ENCODE peak calls at places on chromosomes 1 and 21, in eight cellular contexts. A, Q, C, J, U, D, W and S are unnamed samples.

GRCh38 chr1:228075801-228076271 is 6.7 kb upstream of the ARF1 start:
- DNase-seq in A (no peak), Q (no peak), C (no peak), J (no peak), U (no peak), D (no peak), W (no peak), S (no peak)

GRCh38 chr1:25094229-25094628 is 138.1 kb downstream of the SYF2 start:
- DNase-seq in A (no peak), Q (no peak), C (no peak), J (no peak), U (no peak), D (no peak), W (no peak), S (no peak)

GRCh38 chr1:172108494-172108893 is 267.2 kb downstream of the DNM3 start:
- DNase-seq in A (peak), Q (no peak), C (no peak), J (no peak), U (no peak), D (no peak), W (peak), S (peak)

GRCh38 chr1:20485527-20486456 is at the start of gene CAMK2N1:
- DNase-seq in A (peak), Q (peak), C (peak), J (peak), U (no peak), D (peak), W (peak), S (peak)

GRCh38 chr1:15459771-15460719 is 3.5 kb downstream of the CELA2A start:
- DNase-seq in A (peak), Q (no peak), C (no peak), J (no peak), U (peak), D (peak), W (no peak), S (peak)

GRCh38 chr1:119794230-119794629 is 17.0 kb downstream of the REG4 start:
- DNase-seq in A (no peak), Q (no peak), C (no peak), J (no peak), U (no peak), D (no peak), W (no peak), S (no peak)

GRCh38 chr21:42176864-42177263 is 42.1 kb upstream of the ABCG1 start:
- DNase-seq in A (peak), Q (no peak), C (no peak), J (no peak), U (no peak), D (no peak), W (no peak), S (no peak)

GRCh38 chr1:8317647-8318360 is at the start of gene SLC45A1:
- DNase-seq in A (peak), Q (peak), C (peak), J (peak), U (peak), D (peak), W (peak), S (peak)

GRCh38 chr1:32390904-32391480 is 3.2 kb downstream of the BSDC1 start:
- DNase-seq in A (no peak), Q (no peak), C (no peak), J (no peak), U (no peak), D (no peak), W (no peak), S (no peak)

GRCh38 chr1:217661407-217661806 is 30.3 kb downstream of the SPATA17 start:
- DNase-seq in A (no peak), Q (no peak), C (no peak), J (no peak), U (no peak), D (peak), W (no peak), S (no peak)

GRCh38 chr21:17610862-17611261 is 1.8 kb downstream of the BTG3 start:
- DNase-seq in A (peak), Q (no peak), C (no peak), J (peak), U (no peak), D (no peak), W (no peak), S (peak)